ENCODE peak calls at places on chromosomes 12 and 14, in four cellular contexts. A is hepatocyte, D is Peyer's patch, B is cardiac fibroblast. G is an unnamed sample.

GRCh38 chr12:132174703-132175490 is 30.6 kb downstream of the NOC4L start:
- DNase-seq in A (no peak), D (no peak), B (no peak), G (no peak)

GRCh38 chr14:64721391-64721791 is 17.2 kb downstream of the PLEKHG3 start:
- DNase-seq in A (no peak), D (peak), B (peak), G (peak)

GRCh38 chr12:6178981-6179761 is 21.0 kb upstream of the CD9 start:
- DNase-seq in A (no peak), D (no peak), B (peak), G (no peak)

GRCh38 chr14:73491256-73491976 is 683 bp downstream of the RIOX1 start:
- DNase-seq in A (peak), D (peak), B (peak), G (no peak)

GRCh38 chr12:119700078-119700477 is 32.1 kb downstream of the PRKAB1 start:
- DNase-seq in A (no peak), D (no peak), B (no peak), G (peak)

GRCh38 chr12:104643921-104644669 is 187.3 kb downstream of the CHST11 start:
- DNase-seq in A (no peak), D (peak), B (no peak), G (no peak)

GRCh38 chr12:71662861-71663560 is 637 bp downstream of the ZFC3H1 start:
- DNase-seq in A (peak), D (peak), B (peak), G (no peak)

GRCh38 chr12:68198490-68199086 is 27.0 kb downstream of the IL26 start:
- DNase-seq in A (no peak), D (no peak), B (no peak), G (no peak)

GRCh38 chr14:64113279-64113678 is 180.9 kb downstream of the ESR2 start:
- DNase-seq in A (peak), D (peak), B (no peak), G (no peak)

GRCh38 chr12:112182499-112182898 is 57.1 kb downstream of the TRAFD1 start:
- DNase-seq in A (no peak), D (no peak), B (no peak), G (no peak)

GRCh38 chr14:54117401-54117800 is 160.8 kb upstream of the BMP4 start:
- DNase-seq in A (no peak), D (no peak), B (no peak), G (no peak)

DNA sequence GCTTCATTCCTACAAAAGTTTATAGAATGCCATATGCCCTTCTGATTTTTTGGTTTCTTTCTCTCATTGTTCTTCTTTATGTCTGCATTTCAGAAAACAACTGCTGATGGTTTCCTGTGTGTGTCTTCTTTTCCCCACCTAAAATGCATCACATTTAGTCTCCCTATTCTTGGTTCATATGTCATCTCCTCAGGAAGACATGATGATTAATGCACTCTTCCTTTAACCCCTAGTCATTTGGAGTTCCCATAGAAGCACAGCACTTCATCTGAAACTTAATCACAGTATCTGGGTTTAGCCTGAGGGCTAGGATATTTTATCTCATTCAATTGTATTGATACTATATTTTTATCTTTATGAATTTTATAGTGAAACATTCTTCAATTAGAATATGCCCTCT is 21.5 kb downstream of the GNPNAT1 start:
- DNase-seq in A (no peak), D (no peak), B (peak), G (no peak)
- H3K4me3 ChIP-seq in A (no peak), D (no peak), B (no peak), G (no peak)

DNA sequence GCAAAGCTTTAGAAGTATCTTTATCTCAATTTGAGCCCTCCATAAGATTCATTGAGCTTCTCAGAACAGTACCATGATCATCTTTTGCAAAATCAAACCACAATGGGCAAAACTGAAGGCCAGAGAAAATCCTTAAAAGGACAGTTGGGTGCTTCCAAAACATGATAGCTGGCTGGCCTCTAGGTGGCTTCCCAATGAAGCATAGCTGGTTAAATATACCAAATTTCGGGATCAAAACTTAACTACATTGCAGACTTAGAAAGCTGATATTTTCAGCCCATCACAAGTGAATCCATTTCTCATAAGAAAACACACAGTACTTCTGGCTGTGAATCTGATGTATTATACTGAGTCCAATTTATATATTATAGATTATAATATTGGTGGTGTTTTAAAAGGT is 15.3 kb upstream of the PIK3C2G start:
- DNase-seq in A (no peak), D (no peak), B (no peak), G (no peak)
- TF ChIP-seq CTCF in A (no peak), D (no peak), B (peak), G (peak)

DNA sequence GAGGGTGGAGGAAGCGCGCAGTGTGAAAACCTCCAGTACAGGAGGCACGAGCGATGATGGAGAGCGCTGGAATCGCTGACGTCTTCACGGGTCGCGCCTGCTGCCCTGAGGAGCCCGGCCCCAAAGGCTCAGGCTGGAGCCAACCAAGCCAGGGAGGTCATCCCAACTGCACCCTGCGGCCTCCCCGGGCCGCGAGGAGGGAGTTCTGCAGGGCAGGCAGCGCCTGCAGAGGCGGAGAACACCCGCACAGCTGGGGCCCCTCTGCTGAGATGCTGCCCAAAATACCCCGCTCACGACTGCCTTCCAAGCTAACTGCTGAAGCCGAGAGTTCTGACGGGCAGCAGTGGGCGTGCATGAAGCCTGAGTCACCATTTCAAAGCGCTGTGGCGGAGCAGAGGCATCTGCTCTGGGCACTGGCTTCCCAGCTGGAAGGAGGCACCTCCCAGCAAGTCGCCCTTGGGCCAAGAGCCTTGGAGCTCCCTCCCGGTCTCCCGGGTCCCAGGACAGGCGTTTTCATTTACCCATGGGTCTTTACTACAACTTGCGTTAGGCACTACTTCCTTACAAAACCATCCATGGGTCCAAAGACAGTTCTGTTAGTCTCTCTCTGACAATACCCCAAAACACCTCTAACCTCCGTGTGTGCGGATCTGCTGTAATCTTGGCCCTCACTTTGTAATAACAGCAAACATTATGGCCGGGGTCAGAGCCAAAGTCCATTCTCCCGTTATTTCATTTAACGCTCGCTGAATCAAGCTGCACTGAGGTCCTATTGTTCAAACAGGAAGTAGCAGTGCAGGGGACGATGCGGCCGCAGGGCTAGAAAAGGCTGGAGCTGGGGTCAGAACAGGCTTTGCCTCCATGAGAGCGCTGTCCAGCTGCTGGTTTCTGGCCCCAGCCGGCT is 60.1 kb upstream of the RIMBP2 start:
- DNase-seq in A (peak), D (peak), B (peak), G (peak)
- H3K4me3 ChIP-seq in A (no peak), D (peak), B (peak), G (peak)

DNA sequence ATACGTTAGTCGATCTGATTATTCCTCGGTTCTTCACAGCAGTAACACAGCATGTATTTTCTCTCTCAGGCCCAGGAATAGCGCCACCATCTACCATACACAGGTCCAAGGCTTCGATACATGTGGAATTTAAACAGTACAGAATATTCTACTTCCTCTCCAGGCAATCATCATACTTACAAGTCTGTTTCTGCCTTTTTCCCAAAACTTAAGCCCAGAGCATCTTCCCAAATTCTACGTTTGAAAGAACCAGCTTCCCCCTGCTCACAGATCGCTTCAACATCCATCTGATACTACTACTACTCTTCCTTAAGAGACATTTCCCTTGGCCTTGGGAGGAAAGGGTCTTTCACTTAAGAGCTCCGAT is 626 bp downstream of the TXNDC16 start:
- DNase-seq in A (peak), D (no peak), B (peak), G (no peak)
- TF ChIP-seq CTCF in A (peak), D (no peak), B (peak), G (peak)